ENCODE peak calls at places on chromosome 14, in four cellular contexts. U is HepG2, H is GM23338, J is transverse colon. P is an unnamed sample.

GRCh38 chr14:60344751-60345150 is 95.7 kb downstream of the PPM1A start:
- DNase-seq in J (no peak), U (no peak), H (no peak), P (no peak)

GRCh38 chr14:95055318-95055717 is 102.0 kb downstream of the DICER1 start:
- DNase-seq in U (no peak), J (no peak), H (no peak), P (no peak)

GRCh38 chr14:59918824-59919581 is 941 bp upstream of the LRRC9 start:
- DNase-seq in H (peak), U (peak), J (peak), P (no peak)

GRCh38 chr14:94027566-94028449 is 1.7 kb downstream of the OTUB2 start:
- DNase-seq in H (no peak), U (no peak), J (no peak), P (no peak)

GRCh38 chr14:77181603-77182437 is at the start of gene TMEM63C:
- DNase-seq in H (peak), U (peak), J (peak), P (peak)

GRCh38 chr14:38948576-38948975 is 154.5 kb downstream of the SEC23A start:
- DNase-seq in J (no peak), U (no peak), H (no peak), P (no peak)

GRCh38 chr14:66974397-66975025 is 214.7 kb upstream of the GARIN2 start:
- DNase-seq in H (no peak), U (no peak), J (no peak), P (no peak)

GRCh38 chr14:52988153-52988552 is 37.3 kb upstream of the FERMT2 start:
- DNase-seq in H (no peak), J (no peak), U (no peak), P (no peak)

GRCh38 chr14:30349515-30349914 is 209.4 kb upstream of the G2E3 start:
- DNase-seq in H (no peak), J (no peak), U (no peak), P (no peak)

GRCh38 chr14:73457050-73457934 is 1.1 kb downstream of the NUMB start:
- DNase-seq in H (peak), U (no peak), J (no peak), P (no peak)

GRCh38 chr14:105861985-105862465 is 335.6 kb downstream of the TMEM121 start:
- DNase-seq in U (no peak), J (peak), H (no peak), P (no peak)

GRCh38 chr14:101564819-101565698 is 3.8 kb downstream of the DIO3 start:
- DNase-seq in H (peak), J (no peak), U (no peak), P (no peak)

GRCh38 chr14:106417224-106418049 is 891.1 kb downstream of the TMEM121 start:
- DNase-seq in U (peak), J (peak), H (peak), P (no peak)

GRCh38 chr14:90034835-90035525 is 26.8 kb upstream of the KCNK13 start:
- DNase-seq in H (no peak), U (no peak), J (no peak), P (no peak)

GRCh38 chr14:38404616-38405015 is 148.7 kb upstream of the CLEC14A start:
- DNase-seq in H (no peak), U (no peak), J (no peak), P (no peak)

GRCh38 chr14:24313912-24314311 is 2.6 kb downstream of the LTB4R start:
- DNase-seq in J (no peak), U (no peak), H (no peak), P (no peak)
- TF ChIP-seq POLR2AphosphoS5 in J (no peak), U (no peak), H (no peak), P (no peak)

GRCh38 chr14:96224480-96225096 is 19.9 kb downstream of the BDKRB2 start:
- DNase-seq in J (peak), U (no peak), H (no peak), P (peak)

GRCh38 chr14:96216627-96217026 is 12.0 kb downstream of the BDKRB2 start:
- DNase-seq in H (no peak), J (no peak), U (no peak), P (no peak)

GRCh38 chr14:96217381-96217913 is 12.8 kb downstream of the BDKRB2 start:
- DNase-seq in J (no peak), U (no peak), H (no peak), P (no peak)

GRCh38 chr14:96221841-96222240 is 17.2 kb downstream of the BDKRB2 start:
- DNase-seq in U (no peak), J (no peak), H (no peak), P (no peak)

DNA sequence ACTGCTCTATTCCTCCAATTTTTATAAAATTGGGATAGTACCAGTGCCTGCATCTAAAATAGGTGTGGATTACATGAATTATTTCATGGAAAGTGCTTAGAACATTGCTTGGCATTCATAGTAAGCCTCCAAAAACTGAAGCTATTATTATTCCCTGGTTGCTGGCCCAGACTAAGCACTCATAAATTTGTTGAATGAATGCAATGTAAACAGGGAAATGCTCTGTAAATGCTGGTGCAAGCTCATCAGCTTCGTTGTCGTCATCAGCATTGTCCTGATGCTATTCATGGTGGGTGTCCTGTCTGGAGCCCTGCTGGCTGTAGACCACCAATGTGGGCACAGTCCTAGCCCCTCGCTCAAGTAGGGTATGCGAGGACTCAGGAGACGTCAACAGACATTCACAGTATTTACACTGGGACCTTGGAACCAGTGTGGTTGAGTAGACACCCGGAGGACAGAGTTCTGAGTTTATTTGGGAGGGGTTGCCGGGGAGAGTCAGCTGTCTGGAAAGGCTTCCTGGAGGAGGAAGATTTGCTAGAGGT is 16.5 kb downstream of the BDKRB2 start:
- DNase-seq in U (no peak), H (no peak), J (no peak), P (no peak)
- TF ChIP-seq POLR2AphosphoS5 in U (no peak), H (no peak), J (peak), P (no peak)

GRCh38 chr14:92986254-92987147 is 63.6 kb downstream of the CHGA start:
- DNase-seq in J (no peak), H (no peak), U (peak), P (no peak)
- TF ChIP-seq POLR2AphosphoS5 in J (no peak), H (no peak), U (no peak), P (no peak)

GRCh38 chr14:103343905-103344797 is 10.1 kb downstream of the EIF5 start:
- DNase-seq in U (no peak), J (no peak), H (no peak), P (no peak)

GRCh38 chr14:103347091-103347815 is 13.2 kb downstream of the EIF5 start:
- DNase-seq in U (peak), H (peak), J (no peak), P (no peak)

GRCh38 chr14:103348154-103348553 is 14.1 kb downstream of the EIF5 start:
- DNase-seq in J (no peak), U (no peak), H (no peak), P (no peak)

GRCh38 chr14:103343164-103343879 is 9.3 kb downstream of the EIF5 start:
- DNase-seq in H (no peak), J (no peak), U (no peak), P (no peak)

GRCh38 chr14:103346286-103346685 is 12.2 kb downstream of the EIF5 start:
- DNase-seq in J (no peak), H (no peak), U (no peak), P (no peak)
- TF ChIP-seq POLR2AphosphoS5 in J (no peak), H (no peak), U (no peak), P (no peak)

DNA sequence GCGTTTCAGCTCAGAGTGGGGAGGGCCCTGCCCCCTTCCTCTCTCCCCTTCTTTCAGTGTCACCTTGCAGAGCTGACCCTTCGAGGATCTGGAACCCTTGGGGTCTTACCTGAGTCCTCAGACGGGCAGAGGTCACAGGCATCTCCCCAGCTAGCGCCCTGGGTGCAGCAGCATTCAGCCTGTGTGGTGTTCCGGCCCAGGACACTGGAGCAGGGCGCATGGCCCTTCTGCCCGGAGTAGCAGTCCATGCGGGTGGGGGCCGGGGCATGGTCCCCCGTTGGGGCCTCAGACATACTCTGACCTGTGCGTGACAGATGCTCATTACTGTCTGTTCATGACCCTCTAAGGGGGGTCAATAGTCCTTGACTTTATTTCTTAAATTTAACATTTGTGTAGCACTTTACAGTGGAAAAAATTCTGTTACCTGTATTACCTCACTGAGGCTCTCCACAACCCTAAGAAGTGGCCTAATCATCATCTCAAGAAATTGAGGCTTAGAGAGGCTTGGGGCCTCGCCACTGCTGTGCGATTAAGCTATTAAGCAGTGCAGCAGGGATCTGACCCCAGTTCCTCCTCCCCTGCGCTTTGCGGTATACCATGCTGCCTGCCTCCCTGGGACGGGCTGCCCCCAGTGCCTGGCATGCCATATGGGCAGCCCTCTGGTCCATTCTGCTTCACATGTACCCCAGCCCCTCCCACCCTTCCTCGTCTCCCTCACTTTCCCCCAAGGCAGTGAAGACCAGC is 11.5 kb downstream of the ISCA2 start:
- DNase-seq in U (no peak), J (no peak), H (no peak), P (no peak)
- TF ChIP-seq POLR2AphosphoS5 in U (no peak), J (no peak), H (no peak), P (no peak)

GRCh38 chr14:68389973-68390372 is 402.9 kb downstream of the ZFP36L1 start:
- DNase-seq in J (no peak), H (no peak), U (no peak), P (no peak)
- TF ChIP-seq POLR2AphosphoS5 in J (no peak), H (no peak), U (no peak), P (no peak)

DNA sequence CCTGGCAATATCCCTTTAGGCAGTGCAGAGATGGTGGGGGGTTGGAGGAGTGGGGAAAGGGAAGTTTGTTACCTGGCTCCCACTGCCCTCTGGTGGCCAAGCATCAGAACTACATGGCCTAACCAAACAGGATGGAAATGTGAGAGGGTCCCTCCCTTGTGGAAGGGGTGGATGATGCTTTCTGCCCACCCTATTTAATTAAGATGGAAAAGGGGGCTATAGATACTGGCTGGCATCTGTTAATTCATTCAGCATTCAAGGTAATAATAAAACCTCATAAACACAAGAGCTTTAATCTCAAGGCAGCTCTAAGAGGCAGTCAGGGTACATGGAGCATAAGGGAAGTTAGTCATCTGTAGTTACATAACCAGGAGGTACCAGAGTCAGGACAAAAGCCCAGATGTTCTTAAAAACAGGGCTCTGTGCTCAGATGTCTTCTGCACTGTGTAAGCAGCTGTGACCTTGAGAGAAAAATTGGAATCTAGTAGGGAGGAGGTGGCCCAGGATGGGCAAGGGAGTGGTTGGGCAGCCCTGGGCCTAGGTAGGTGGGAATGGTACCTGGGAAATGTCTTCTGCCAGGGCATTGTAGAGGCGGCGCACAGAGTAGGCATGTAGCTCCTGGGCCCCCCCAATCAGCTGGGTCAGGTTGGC is 4.6 kb downstream of the AP1G2 start:
- DNase-seq in H (peak), J (peak), U (peak), P (no peak)
- TF ChIP-seq POLR2AphosphoS5 in H (no peak), J (no peak), U (peak), P (no peak)

GRCh38 chr14:100306256-100306505 is at the start of gene SLC25A29:
- DNase-seq in H (no peak), J (no peak), U (no peak), P (no peak)
- TF ChIP-seq POLR2AphosphoS5 in H (peak), J (no peak), U (no peak), P (no peak)

GRCh38 chr14:34792593-34792992 is 78.2 kb upstream of the CFL2 start:
- DNase-seq in U (no peak), H (no peak), J (no peak), P (no peak)
- TF ChIP-seq POLR2AphosphoS5 in U (no peak), H (no peak), J (no peak), P (no peak)

GRCh38 chr14:103713304-103714062 is 1.8 kb downstream of the XRCC3 start:
- DNase-seq in H (no peak), U (no peak), J (no peak), P (no peak)
- TF ChIP-seq POLR2AphosphoS5 in H (no peak), U (no peak), J (no peak), P (no peak)

P was measured in breast epithelium.